ENCODE peak calls at places on chromosomes 13 and 19, in six cellular contexts. Z is GM12865; Y is lower lobe of right lung; H is stimulated activated CD8-positive, alpha-beta memory T cell treated with anti-CD3 and anti-CD28 coated beads, Interleukin-15, amount 100 ng/mL, for 24 hours; I is progenitor cell of endocrine pancreas; S is SK-MEL-5. N is an unnamed sample.

GRCh38 chr13:70809588-70809987 is 701.3 kb upstream of the KLHL1 start:
- DNase-seq in S (no peak), H (no peak), Z (no peak), Y (no peak), I (no peak), N (no peak)

GRCh38 chr19:34120846-34121639 is 51.3 kb upstream of the LSM14A start:
- DNase-seq in H (no peak), I (no peak), Z (peak), S (peak), Y (no peak), N (no peak)

GRCh38 chr13:49315036-49315565 is 67.4 kb downstream of the CDADC1 start:
- DNase-seq in H (no peak), S (no peak), I (no peak), Y (no peak), Z (no peak), N (no peak)

GRCh38 chr13:79659161-79659560 is 178.2 kb downstream of the NDFIP2 start:
- DNase-seq in I (no peak), Y (no peak), H (no peak), Z (no peak), S (no peak), N (no peak)

GRCh38 chr19:30593358-30593757 is 221.2 kb downstream of the ZNF536 start:
- DNase-seq in Z (no peak), S (no peak), Y (no peak), I (no peak), H (no peak), N (no peak)

GRCh38 chr13:106498571-106498970 is 36.9 kb downstream of the EFNB2 start:
- DNase-seq in H (no peak), S (no peak), I (no peak), Z (no peak), Y (no peak), N (no peak)

GRCh38 chr19:5690955-5691204 is 785 bp downstream of the RPL36 start:
- DNase-seq in Z (no peak), H (no peak), I (no peak), S (no peak), Y (no peak), N (no peak)

GRCh38 chr13:93218583-93218982 is 8.0 kb upstream of the GPC6 start:
- DNase-seq in Y (no peak), Z (no peak), H (no peak), S (no peak), I (no peak), N (no peak)

GRCh38 chr19:38543807-38544568 is 73.8 kb downstream of the MAP4K1 start:
- DNase-seq in H (no peak), Y (peak), Z (peak), S (peak), I (no peak), N (peak)

GRCh38 chr13:25375727-25376358 is 4.1 kb downstream of the ATP8A2 start:
- DNase-seq in H (no peak), I (peak), Y (no peak), Z (peak), S (peak), N (no peak)

GRCh38 chr19:40282920-40283319 is 2.2 kb downstream of the AKT2 start:
- DNase-seq in Y (no peak), S (peak), Z (no peak), H (no peak), I (no peak), N (no peak)

GRCh38 chr13:98202026-98202425 is 25.0 kb upstream of the RNF113B start:
- DNase-seq in H (no peak), S (peak), I (no peak), Y (no peak), Z (peak), N (no peak)

GRCh38 chr13:21071015-21071414 is 9.6 kb upstream of the LATS2 start:
- DNase-seq in Y (no peak), S (no peak), I (no peak), H (no peak), Z (no peak), N (no peak)

GRCh38 chr19:45641274-45642105 is 2.3 kb upstream of the EML2 start:
- DNase-seq in S (peak), I (peak), Z (peak), Y (peak), H (peak), N (peak)

GRCh38 chr19:13932911-13933393 is 5.3 kb downstream of the PODNL1 start:
- DNase-seq in Y (no peak), S (no peak), I (no peak), H (no peak), Z (no peak), N (no peak)

GRCh38 chr13:52968074-52968700 is 60.4 kb upstream of the OLFM4 start:
- DNase-seq in I (peak), Z (peak), S (peak), Y (peak), H (peak), N (peak)

GRCh38 chr13:25756916-25757315 is 294.9 kb downstream of the SHISA2 start:
- DNase-seq in Z (no peak), I (no peak), S (no peak), H (no peak), Y (no peak), N (no peak)

GRCh38 chr19:35098413-35099049 is 17.1 kb upstream of the FXYD3 start:
- DNase-seq in H (no peak), S (no peak), I (no peak), Z (no peak), Y (no peak), N (no peak)

GRCh38 chr19:55675661-55676354 is 782 bp downstream of the EPN1 start:
- DNase-seq in Y (no peak), Z (no peak), I (no peak), H (no peak), S (no peak), N (no peak)

GRCh38 chr13:73228546-73228945 is 169.7 kb downstream of the KLF5 start:
- DNase-seq in H (no peak), Y (no peak), I (no peak), S (peak), Z (no peak), N (no peak)

GRCh38 chr13:110396913-110397379 is 89.9 kb downstream of the COL4A2 start:
- DNase-seq in Y (no peak), S (peak), Z (no peak), H (no peak), I (no peak), N (no peak)

GRCh38 chr19:40220674-40221073 is 2.5 kb upstream of the TTC9B start:
- DNase-seq in Z (no peak), S (no peak), H (no peak), I (no peak), Y (no peak), N (no peak)

GRCh38 chr19:1057185-1057857 is 9.6 kb upstream of the ARHGAP45 start:
- DNase-seq in Y (no peak), Z (peak), I (no peak), H (no peak), S (peak), N (no peak)

GRCh38 chr13:113407531-113408393 is 43.8 kb upstream of the GRTP1 start:
- DNase-seq in Y (no peak), Z (no peak), H (no peak), S (no peak), I (no peak), N (no peak)

GRCh38 chr13:42355118-42355840 is 83.3 kb downstream of the AKAP11 start:
- DNase-seq in Y (no peak), H (no peak), Z (no peak), S (no peak), I (no peak), N (no peak)

GRCh38 chr19:45670670-45671453 is 2.8 kb downstream of the GIPR start:
- DNase-seq in I (peak), Y (peak), S (peak), Z (peak), H (peak), N (no peak)

GRCh38 chr13:98761126-98761978 is 8.9 kb upstream of the SLC15A1 start:
- DNase-seq in Z (peak), Y (no peak), H (no peak), I (no peak), S (peak), N (no peak)

GRCh38 chr19:39007096-39007495 is 25.3 kb downstream of the FBXO27 start:
- DNase-seq in Z (no peak), I (no peak), H (no peak), Y (no peak), S (no peak), N (no peak)

N was measured in iPS DF 6.9.